ENCODE peak calls at places on chromosome 14, in six cellular contexts. J is lower leg skin; B is Caki2; L is activated naive CD4-positive, alpha-beta T cell treated with anti-CD3 and anti-CD28 coated beads, Interleukin-2, amount 10 ng/mL, durations not matched to agents 7 days and 5 days; D is RKO; Y is B cell. K is an unnamed sample.

GRCh38 chr14:62126885-62127478 is 364.8 kb downstream of the SNAPC1 start:
- DNase-seq in D (peak), Y (peak), B (peak), L (no peak), J (no peak), K (no peak)

GRCh38 chr14:77228056-77228455 is 43.0 kb downstream of the NGB start:
- DNase-seq in D (no peak), L (no peak), Y (no peak), B (no peak), J (no peak), K (no peak)

GRCh38 chr14:58245562-58245961 is 919 bp downstream of the PSMA3 start:
- DNase-seq in Y (peak), D (peak), B (no peak), J (no peak), L (no peak), K (no peak)

GRCh38 chr14:90850487-90850886 is 34.3 kb upstream of the TTC7B start:
- DNase-seq in D (peak), Y (no peak), B (no peak), L (no peak), J (no peak), K (no peak)

GRCh38 chr14:93971635-93972027 is 4.7 kb downstream of the ASB2 start:
- DNase-seq in B (no peak), Y (no peak), D (no peak), L (no peak), J (no peak), K (no peak)

GRCh38 chr14:55942826-55943225 is 175.4 kb upstream of the PELI2 start:
- DNase-seq in Y (no peak), J (no peak), L (no peak), B (no peak), D (no peak), K (no peak)

GRCh38 chr14:61894452-61895077 is 132.3 kb downstream of the SNAPC1 start:
- DNase-seq in B (peak), J (peak), Y (peak), L (peak), D (peak), K (peak)

GRCh38 chr14:90017371-90017770 is 44.4 kb upstream of the KCNK13 start:
- DNase-seq in J (no peak), L (no peak), D (no peak), Y (no peak), B (no peak), K (no peak)

GRCh38 chr14:44053422-44053821 is 453.7 kb downstream of the FSCB start:
- DNase-seq in Y (no peak), L (no peak), D (no peak), B (no peak), J (no peak), K (no peak)

GRCh38 chr14:61876362-61877049 is 114.3 kb downstream of the SNAPC1 start:
- DNase-seq in B (no peak), L (no peak), J (no peak), D (no peak), Y (no peak), K (no peak)

GRCh38 chr14:74506408-74506807 is 12.8 kb downstream of the ISCA2 start:
- DNase-seq in Y (peak), B (no peak), D (no peak), L (peak), J (no peak), K (no peak)

GRCh38 chr14:67704484-67705089 is 2.9 kb downstream of the RDH12 start:
- DNase-seq in B (peak), D (peak), Y (peak), L (peak), J (no peak), K (peak)

GRCh38 chr14:92659765-92660561 is 88.5 kb downstream of the LGMN start:
- DNase-seq in L (no peak), J (peak), D (no peak), Y (peak), B (no peak), K (no peak)

GRCh38 chr14:34018125-34018524 is 67.3 kb upstream of the EGLN3 start:
- DNase-seq in J (no peak), L (no peak), B (no peak), D (no peak), Y (no peak), K (no peak)

GRCh38 chr14:20219033-20219432 is 4.5 kb upstream of the OR11H6 start:
- DNase-seq in J (no peak), L (no peak), Y (no peak), D (peak), B (no peak), K (no peak)

GRCh38 chr14:36264107-36264506 is 56.3 kb downstream of the MBIP start:
- DNase-seq in Y (no peak), D (no peak), L (no peak), J (no peak), B (no peak), K (no peak)

K was measured in CD4-positive, CD25-positive, alpha-beta regulatory T cell.